ENCODE peak calls at places on chromosomes 12 and 14, in eight cellular contexts. I is hepatocyte, K is PC-3, Q is GM23248, U is neural progenitor cell, E is HCT116, L is OCI-LY7, X is MM.1S. A is an unnamed sample.
A peak's percentile ranks its signal among the peaks of the same experiment; 100 is the strongest.

GRCh38 chr12:13024151-13024946 is 19.8 kb upstream of the FAM234B start:
- DNase-seq in I (peak; percentile 43), K (no peak), Q (peak; percentile 90), U (peak; percentile 18), E (peak; percentile 28), L (no peak), X (peak; percentile 54), A (peak; percentile 62)

GRCh38 chr12:19529933-19530630 is 90.8 kb downstream of the AEBP2 start:
- DNase-seq in I (no peak), K (peak; percentile 19), Q (peak; percentile 51), U (no peak), E (no peak), L (no peak), X (no peak), A (no peak)

GRCh38 chr14:69693145-69693544 is 73.8 kb upstream of the SRSF5 start:
- DNase-seq in I (no peak), K (no peak), Q (no peak), U (peak; percentile 34), E (no peak), L (peak; percentile 89), X (peak; percentile 12), A (no peak)

GRCh38 chr12:49706351-49707126 is 666 bp downstream of the FMNL3 start:
- DNase-seq in I (peak; percentile 42), K (no peak), Q (peak; percentile 65), U (peak; percentile 74), E (no peak), L (peak; percentile 48), X (no peak), A (peak; percentile 65)

GRCh38 chr14:61091657-61092273 is 110.7 kb downstream of the SLC38A6 start:
- DNase-seq in I (no peak), K (no peak), Q (no peak), U (no peak), E (no peak), L (no peak), X (no peak), A (no peak)

GRCh38 chr12:124640096-124640495 is 72.7 kb upstream of the NCOR2 start:
- DNase-seq in I (no peak), K (peak; percentile 78), Q (peak; percentile 78), U (no peak), E (no peak), L (no peak), X (no peak), A (no peak)

GRCh38 chr12:77788231-77789168 is 42.2 kb upstream of the NAV3 start:
- DNase-seq in I (no peak), K (no peak), Q (no peak), U (no peak), E (no peak), L (no peak), X (no peak), A (peak; percentile 43)

GRCh38 chr14:57962293-57962996 is 96.6 kb upstream of the SLC35F4 start:
- DNase-seq in I (peak; percentile 28), K (no peak), Q (no peak), U (peak; percentile 94), E (no peak), L (no peak), X (no peak), A (peak; percentile 95)

GRCh38 chr12:85457026-85457425 is 177.0 kb downstream of the ALX1 start:
- DNase-seq in I (no peak), K (no peak), Q (no peak), U (no peak), E (no peak), L (no peak), X (no peak), A (no peak)

GRCh38 chr12:117968826-117969659 is at the start of gene KSR2:
- DNase-seq in I (peak; percentile 91), K (peak; percentile 92), Q (peak; percentile 60), U (peak; percentile 94), E (peak; percentile 81), L (peak; percentile 79), X (peak; percentile 83), A (peak; percentile 96)

GRCh38 chr12:92224685-92225331 is 79.2 kb upstream of the BTG1 start:
- DNase-seq in I (peak; percentile 73), K (peak; percentile 83), Q (peak; percentile 58), U (no peak), E (no peak), L (no peak), X (no peak), A (peak; percentile 19)

GRCh38 chr12:79415754-79416435 is 274.9 kb downstream of the PAWR start:
- DNase-seq in I (peak; percentile 69), K (peak; percentile 91), Q (peak; percentile 15), U (no peak), E (no peak), L (no peak), X (no peak), A (peak; percentile 51)

GRCh38 chr12:16187684-16188083 is 89.8 kb downstream of the SLC15A5 start:
- DNase-seq in I (peak; percentile 13), K (no peak), Q (no peak), U (no peak), E (no peak), L (no peak), X (no peak), A (peak; percentile 14)

GRCh38 chr12:50567926-50568325 is 63.1 kb downstream of the DIP2B start:
- DNase-seq in I (no peak), K (no peak), Q (peak; percentile 12), U (no peak), E (no peak), L (no peak), X (no peak), A (no peak)

DNA sequence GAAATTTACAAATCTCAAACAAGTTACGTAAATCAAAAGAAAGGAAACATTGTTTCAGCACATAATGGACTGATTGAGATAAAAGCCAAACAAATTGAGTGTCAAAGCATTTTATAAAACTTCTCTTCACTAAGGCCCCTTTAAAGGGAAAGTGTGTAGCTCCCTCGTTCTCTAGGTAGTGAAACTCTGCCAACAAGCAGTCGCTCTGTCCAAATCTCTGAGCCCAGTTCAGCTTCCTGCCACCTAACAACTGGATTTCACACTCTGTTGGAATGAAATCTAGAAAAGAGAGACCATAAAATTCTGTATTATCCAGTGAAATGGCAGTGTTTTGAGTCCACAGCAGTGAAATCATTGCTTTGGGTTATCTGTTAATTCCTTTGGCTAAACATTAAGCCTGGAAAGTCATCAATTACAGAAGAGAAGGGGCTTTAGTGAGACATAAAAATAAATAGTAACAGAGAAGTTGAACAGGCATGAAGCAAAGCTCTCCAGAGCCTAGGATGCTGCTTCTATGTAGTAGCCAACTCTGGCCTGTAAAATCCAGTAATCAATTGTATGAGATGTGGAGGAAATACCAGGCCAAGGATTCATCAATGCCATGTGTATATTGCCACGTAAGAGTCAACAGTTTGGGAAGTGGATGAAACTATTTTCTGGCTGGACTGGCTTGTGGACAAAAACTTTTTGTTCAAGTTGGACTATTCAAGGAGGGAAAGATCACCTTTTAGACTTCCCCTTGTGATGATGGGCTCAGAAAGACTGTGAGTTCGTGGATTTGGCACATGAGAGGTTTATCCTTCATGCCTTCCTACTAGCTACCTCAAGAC is 122.6 kb downstream of the WIF1 start:
- DNase-seq in I (peak; percentile 19), K (peak; percentile 93), Q (peak; percentile 4), U (no peak), E (no peak), L (no peak), X (no peak), A (no peak)
- TF ChIP-seq EZH2phosphoT487 in I (no peak), K (no peak), Q (no peak), U (no peak), E (no peak), L (no peak), X (no peak), A (no peak)

DNA sequence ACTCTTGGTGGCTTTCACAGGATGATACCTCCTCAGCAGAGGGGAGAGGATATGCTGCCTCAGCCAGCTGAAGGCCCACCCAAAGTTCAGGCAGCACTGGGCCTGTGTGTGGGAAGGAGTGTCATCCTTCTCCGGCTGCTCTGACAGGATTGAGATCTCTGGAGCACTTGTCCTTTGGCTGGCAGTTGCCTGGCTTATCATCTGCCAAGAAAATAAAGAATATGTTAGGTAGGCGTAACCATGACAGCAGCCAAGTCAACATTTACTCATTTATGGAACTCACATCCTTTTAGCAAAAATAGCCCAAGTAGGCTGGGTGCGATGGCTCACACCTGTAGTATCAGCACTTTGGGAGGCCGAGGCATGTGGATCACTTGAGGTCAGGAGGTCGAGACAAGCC is 68.5 kb downstream of the PPFIBP1 start:
- DNase-seq in I (peak; percentile 21), K (peak; percentile 93), Q (peak; percentile 85), U (no peak), E (no peak), L (no peak), X (no peak), A (no peak)
- TF ChIP-seq EZH2phosphoT487 in I (no peak), K (no peak), Q (no peak), U (no peak), E (no peak), L (no peak), X (no peak), A (no peak)

GRCh38 chr14:22291406-22291805 is 297.6 kb downstream of the DAD1 start:
- DNase-seq in I (no peak), K (peak; percentile 83), Q (peak; percentile 3), U (no peak), E (no peak), L (no peak), X (no peak), A (no peak)
- TF ChIP-seq EZH2phosphoT487 in I (no peak), K (no peak), Q (no peak), U (no peak), E (no peak), L (no peak), X (no peak), A (no peak)

GRCh38 chr12:6923851-6924250 is 3.9 kb upstream of the ATN1 start:
- DNase-seq in I (no peak), K (no peak), Q (no peak), U (no peak), E (no peak), L (no peak), X (no peak), A (no peak)

GRCh38 chr12:6927999-6928702 is 392 bp downstream of the ATN1 start:
- DNase-seq in I (peak; percentile 58), K (no peak), Q (peak; percentile 48), U (peak; percentile 48), E (no peak), L (no peak), X (no peak), A (peak; percentile 47)

GRCh38 chr12:6927379-6927991 is at the start of gene ATN1:
- DNase-seq in I (peak; percentile 92), K (peak; percentile 53), Q (peak; percentile 76), U (peak; percentile 84), E (no peak), L (no peak), X (no peak), A (peak; percentile 97)

GRCh38 chr12:6925239-6925542 is 2.6 kb upstream of the ATN1 start:
- DNase-seq in I (no peak), K (no peak), Q (no peak), U (peak; percentile 64), E (no peak), L (no peak), X (no peak), A (no peak)

DNA sequence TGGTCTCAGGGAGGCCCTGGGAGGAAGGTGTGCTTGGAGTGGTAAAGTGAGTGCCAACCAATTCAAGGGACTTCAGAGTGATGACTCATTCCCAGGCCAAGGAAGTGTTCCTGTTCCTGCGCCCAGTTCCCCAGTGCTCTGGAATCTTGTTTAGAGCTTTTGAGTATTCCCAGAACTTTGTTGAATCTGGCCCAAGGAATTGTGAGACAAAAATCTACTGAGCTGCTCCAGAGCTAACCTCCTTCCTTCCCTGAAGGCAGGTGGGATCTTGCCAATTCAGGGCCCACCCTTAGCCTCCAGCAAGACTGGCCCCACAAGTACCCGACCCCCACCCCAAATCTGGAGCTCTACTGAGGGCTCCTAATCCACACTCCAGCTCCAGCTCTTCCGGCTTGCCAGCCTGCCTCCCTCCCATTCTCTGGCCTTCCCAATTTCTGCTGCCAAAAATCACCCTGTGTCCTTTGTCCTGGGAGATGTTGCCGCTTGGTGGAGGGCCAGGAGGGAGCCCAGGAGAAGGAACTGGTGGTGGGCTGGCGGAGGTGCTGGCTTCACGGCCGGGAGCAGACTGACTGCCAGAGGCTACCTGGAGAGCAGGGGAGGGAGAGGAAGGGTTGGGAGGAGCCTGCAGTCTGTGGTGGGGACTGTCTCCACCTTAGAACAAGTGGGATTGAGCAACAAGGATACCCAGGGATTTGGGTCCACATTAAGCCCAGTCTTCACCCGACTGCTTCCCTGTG is 2.0 kb upstream of the ATN1 start:
- DNase-seq in I (peak; percentile 82), K (peak; percentile 81), Q (peak; percentile 92), U (peak; percentile 77), E (peak; percentile 90), L (no peak), X (no peak), A (peak; percentile 91)
- TF ChIP-seq EZH2phosphoT487 in I (no peak), K (no peak), Q (no peak), U (no peak), E (no peak), L (no peak), X (no peak), A (no peak)